ENCODE peak calls at places on chromosomes 5 and 9, in seven cellular contexts. J, N, W, G, M, V and R are unnamed samples.

GRCh38 chr5:10576790-10577189 is 12.9 kb downstream of the ANKRD33B start:
- DNase-seq in J (no peak), N (no peak), W (no peak), G (no peak), M (no peak), V (no peak), R (no peak)

GRCh38 chr9:136519263-136520052 is 26.4 kb downstream of the NOTCH1 start:
- DNase-seq in J (no peak), N (no peak), W (no peak), G (no peak), M (no peak), V (no peak), R (no peak)

GRCh38 chr5:159448-160172 is 31.7 kb upstream of the LRRC14B start:
- DNase-seq in J (no peak), N (no peak), W (no peak), G (no peak), M (peak; percentile 10), V (no peak), R (peak; percentile 9)

GRCh38 chr9:132584616-132585560 is 2.5 kb downstream of the BARHL1 start:
- DNase-seq in J (peak; percentile 19), N (peak; percentile 55), W (no peak), G (no peak), M (no peak), V (peak; percentile 21), R (no peak)

GRCh38 chr9:26062172-26062571 is 383.9 kb upstream of the TUSC1 start:
- DNase-seq in J (no peak), N (no peak), W (no peak), G (no peak), M (no peak), V (no peak), R (no peak)

GRCh38 chr5:6510132-6510531 is 61.5 kb downstream of the UBE2QL1 start:
- DNase-seq in J (no peak), N (peak; percentile 13), W (no peak), G (no peak), M (no peak), V (peak; percentile 20), R (no peak)

GRCh38 chr9:98983295-98984268 is 39.9 kb downstream of the COL15A1 start:
- DNase-seq in J (no peak), N (no peak), W (peak; percentile 35), G (no peak), M (no peak), V (peak; percentile 54), R (no peak)

GRCh38 chr5:359301-359897 is 37.9 kb downstream of the AHRR start:
- DNase-seq in J (no peak), N (no peak), W (no peak), G (no peak), M (peak; percentile 45), V (no peak), R (no peak)

GRCh38 chr9:35771943-35772342 is 17.9 kb upstream of the MSMP start:
- DNase-seq in J (peak; percentile 77), N (peak; percentile 76), W (no peak), G (no peak), M (no peak), V (peak; percentile 70), R (no peak)

GRCh38 chr5:95283761-95284511 is 958 bp downstream of the MCTP1 start:
- DNase-seq in J (no peak), N (peak; percentile 32), W (no peak), G (peak; percentile 72), M (peak; percentile 85), V (peak; percentile 47), R (peak; percentile 53)

GRCh38 chr5:72556351-72557146 is 49.3 kb upstream of the ZNF366 start:
- DNase-seq in J (no peak), N (no peak), W (peak; percentile 79), G (peak; percentile 77), M (peak; percentile 87), V (no peak), R (peak; percentile 34)
- TF ChIP-seq CTCF in J (no peak), N (no peak), W (no peak), G (no peak), M (no peak), V (no peak), R (peak; percentile 14)

GRCh38 chr5:66796306-66797292 is 200.4 kb downstream of the MAST4 start:
- DNase-seq in J (no peak), N (no peak), W (no peak), G (no peak), M (no peak), V (peak; percentile 5), R (no peak)
- TF ChIP-seq CTCF in J (peak; percentile 47), N (no peak), W (no peak), G (peak; percentile 15), M (no peak), V (peak; percentile 12), R (no peak)

GRCh38 chr5:60382761-60383160 is 317.2 kb downstream of the DEPDC1B start:
- DNase-seq in J (no peak), N (peak; percentile 53), W (no peak), G (no peak), M (no peak), V (peak; percentile 35), R (no peak)
- TF ChIP-seq CTCF in J (peak; percentile 42), N (peak; percentile 37), W (no peak), G (peak; percentile 10), M (no peak), V (peak; percentile 34), R (peak; percentile 16)

GRCh38 chr9:133955821-133956411 is 36.2 kb downstream of the VAV2 start:
- DNase-seq in J (no peak), N (no peak), W (no peak), G (peak; percentile 50), M (peak; percentile 91), V (no peak), R (no peak)
- TF ChIP-seq CTCF in J (no peak), N (no peak), W (no peak), G (no peak), M (no peak), V (no peak), R (no peak)

GRCh38 chr9:79255681-79256080 is 316.1 kb upstream of the TLE4 start:
- DNase-seq in J (no peak), N (no peak), W (no peak), G (no peak), M (no peak), V (no peak), R (no peak)

GRCh38 chr9:79256691-79257213 is 315.0 kb upstream of the TLE4 start:
- DNase-seq in J (no peak), N (peak; percentile 42), W (no peak), G (no peak), M (no peak), V (no peak), R (no peak)

GRCh38 chr9:79257671-79258410 is 313.9 kb upstream of the TLE4 start:
- DNase-seq in J (no peak), N (no peak), W (no peak), G (no peak), M (no peak), V (no peak), R (no peak)

GRCh38 chr9:79257215-79257614 is 314.6 kb upstream of the TLE4 start:
- DNase-seq in J (no peak), N (no peak), W (no peak), G (peak; percentile 46), M (no peak), V (no peak), R (no peak)

GRCh38 chr9:79254900-79255651 is 316.7 kb upstream of the TLE4 start:
- DNase-seq in J (no peak), N (no peak), W (no peak), G (no peak), M (no peak), V (peak; percentile 33), R (no peak)
- TF ChIP-seq CTCF in J (no peak), N (no peak), W (no peak), G (no peak), M (no peak), V (peak; percentile 39), R (no peak)

GRCh38 chr5:131814990-131815389 is 18.2 kb upstream of the FNIP1 start:
- DNase-seq in J (peak; percentile 85), N (peak; percentile 78), W (no peak), G (no peak), M (no peak), V (peak; percentile 61), R (no peak)

GRCh38 chr5:131812371-131813160 is 15.7 kb upstream of the FNIP1 start:
- DNase-seq in J (no peak), N (no peak), W (no peak), G (no peak), M (no peak), V (no peak), R (no peak)

DNA sequence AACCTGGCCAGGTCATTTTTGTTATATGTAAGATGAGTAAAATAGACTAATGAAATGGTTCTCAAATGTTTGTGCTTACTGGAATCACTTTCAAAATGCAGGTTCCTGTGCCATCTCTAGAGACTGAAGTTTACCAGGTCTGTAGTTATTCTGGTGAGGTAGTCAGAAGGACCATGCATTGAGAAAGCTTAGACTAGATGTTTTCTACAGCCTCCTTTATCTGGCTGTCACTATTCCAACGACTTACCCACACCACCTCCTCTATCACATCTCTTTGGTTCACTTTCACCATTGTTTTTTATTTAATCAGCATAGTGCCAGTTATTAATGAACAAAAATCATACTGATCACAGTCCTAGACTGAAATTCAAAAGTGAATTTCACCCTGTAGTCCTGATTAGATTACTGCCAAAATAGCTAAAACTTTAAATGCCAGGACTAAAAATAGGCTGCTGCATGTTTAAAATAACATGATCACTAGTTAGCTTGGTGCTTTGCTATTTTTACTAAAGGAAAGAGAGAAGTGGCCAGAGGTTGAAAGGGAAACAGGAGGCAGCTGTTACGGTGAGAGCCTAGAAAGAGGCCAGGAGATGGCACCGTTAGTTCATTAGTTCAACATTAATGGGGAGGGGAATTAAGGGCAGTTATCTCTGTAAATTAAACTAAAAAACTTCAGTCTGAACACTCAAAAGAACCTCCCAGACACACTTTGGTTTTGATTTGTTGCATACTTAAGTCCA is 13.9 kb upstream of the FNIP1 start:
- DNase-seq in J (no peak), N (peak; percentile 36), W (no peak), G (no peak), M (no peak), V (peak; percentile 40), R (no peak)
- TF ChIP-seq CTCF in J (peak; percentile 39), N (no peak), W (no peak), G (no peak), M (no peak), V (peak; percentile 63), R (no peak)

GRCh38 chr9:128635266-128636023 is 21.2 kb downstream of the DYNC2I2 start:
- DNase-seq in J (peak; percentile 95), N (peak; percentile 99), W (peak; percentile 92), G (peak; percentile 95), M (peak; percentile 85), V (peak; percentile 97), R (peak; percentile 93)
- TF ChIP-seq CTCF in J (peak; percentile 92), N (peak; percentile 98), W (no peak), G (peak; percentile 78), M (peak; percentile 37), V (peak; percentile 90), R (peak; percentile 90)

DNA sequence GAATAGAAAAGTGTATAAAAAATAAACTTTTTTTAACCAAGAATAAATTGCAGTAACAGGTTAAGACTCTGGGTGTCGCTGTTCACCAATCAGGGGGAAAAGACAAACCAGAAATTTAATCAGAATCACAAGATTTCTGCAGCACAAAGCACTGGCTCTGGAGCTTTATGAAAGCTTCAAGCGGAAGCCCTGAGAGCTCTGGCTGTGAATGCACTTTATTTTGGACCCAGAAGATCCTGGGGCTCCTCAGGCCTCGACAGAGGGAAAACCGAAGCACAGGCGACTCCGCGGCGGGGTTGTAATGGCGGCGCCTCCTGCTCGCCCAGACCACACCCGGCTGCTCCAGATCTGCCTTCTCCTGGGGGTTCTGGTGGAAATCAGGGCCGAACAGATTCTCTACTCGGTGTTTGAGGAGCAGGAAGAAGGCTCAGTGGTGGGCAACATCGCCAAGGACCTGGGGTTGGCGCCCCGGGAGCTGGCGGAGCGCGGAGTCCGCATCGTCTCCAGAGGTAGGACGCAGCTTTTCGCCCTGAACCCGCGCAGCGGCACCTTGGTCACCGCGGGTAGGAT is at the start of gene PCDHGA4:
- DNase-seq in J (no peak), N (no peak), W (no peak), G (no peak), M (no peak), V (peak; percentile 9), R (no peak)
- TF ChIP-seq CTCF in J (peak; percentile 60), N (peak; percentile 31), W (no peak), G (peak; percentile 40), M (peak; percentile 25), V (no peak), R (no peak)